ENCODE peak calls at places on chromosomes 13 and 19, in six cellular contexts. One of them, this sample, is unnamed.
A peak's percentile ranks its signal among the peaks of the same experiment; 100 is the strongest.

GRCh38 chr13:27147530-27148170 is 24.0 kb downstream of the USP12 start:
- DNase-seq in NCI-H2081: no peak
- DNase-seq in activated T-cell treated with anti-CD3 and anti-CD28 coated beads for 1 hour: no peak
- DNase-seq in RPMI8226: no peak
- DNase-seq in activated B cell treated with CpG ODN at 0.5 μM for 24 hours: peak; percentile 48
- DNase-seq in stimulated activated CD4-positive, alpha-beta T cell treated with anti-CD3 and anti-CD28 coated beads, Interleukin-1b, Interleukin-23, amount 100 ng/mL, for 4 hours: no peak
- DNase-seq in this sample: no peak

GRCh38 chr13:35470671-35471465 is 5.6 kb downstream of the MAB21L1 start:
- DNase-seq in activated B cell treated with CpG ODN at 0.5 μM for 24 hours: no peak
- DNase-seq in NCI-H2081: no peak
- DNase-seq in activated T-cell treated with anti-CD3 and anti-CD28 coated beads for 1 hour: no peak
- DNase-seq in stimulated activated CD4-positive, alpha-beta T cell treated with anti-CD3 and anti-CD28 coated beads, Interleukin-1b, Interleukin-23, amount 100 ng/mL, for 4 hours: no peak
- DNase-seq in RPMI8226: no peak
- DNase-seq in this sample: no peak

GRCh38 chr13:26614721-26615120 is 57.2 kb downstream of the WASF3 start:
- DNase-seq in activated B cell treated with CpG ODN at 0.5 μM for 24 hours: no peak
- DNase-seq in NCI-H2081: no peak
- DNase-seq in stimulated activated CD4-positive, alpha-beta T cell treated with anti-CD3 and anti-CD28 coated beads, Interleukin-1b, Interleukin-23, amount 100 ng/mL, for 4 hours: no peak
- DNase-seq in RPMI8226: no peak
- DNase-seq in activated T-cell treated with anti-CD3 and anti-CD28 coated beads for 1 hour: no peak
- DNase-seq in this sample: no peak

GRCh38 chr13:37995052-37995451 is 125.5 kb upstream of the TRPC4 start:
- DNase-seq in RPMI8226: no peak
- DNase-seq in activated T-cell treated with anti-CD3 and anti-CD28 coated beads for 1 hour: no peak
- DNase-seq in activated B cell treated with CpG ODN at 0.5 μM for 24 hours: no peak
- DNase-seq in NCI-H2081: peak; percentile 86
- DNase-seq in stimulated activated CD4-positive, alpha-beta T cell treated with anti-CD3 and anti-CD28 coated beads, Interleukin-1b, Interleukin-23, amount 100 ng/mL, for 4 hours: no peak
- DNase-seq in this sample: no peak

GRCh38 chr13:32314271-32314967 is 744 bp downstream of the ZAR1L start:
- DNase-seq in NCI-H2081: no peak
- DNase-seq in RPMI8226: no peak
- DNase-seq in stimulated activated CD4-positive, alpha-beta T cell treated with anti-CD3 and anti-CD28 coated beads, Interleukin-1b, Interleukin-23, amount 100 ng/mL, for 4 hours: no peak
- DNase-seq in activated B cell treated with CpG ODN at 0.5 μM for 24 hours: no peak
- DNase-seq in activated T-cell treated with anti-CD3 and anti-CD28 coated beads for 1 hour: no peak
- DNase-seq in this sample: no peak

GRCh38 chr19:54518844-54519243 is 16.2 kb downstream of the LAIR2 start:
- DNase-seq in RPMI8226: no peak
- DNase-seq in activated T-cell treated with anti-CD3 and anti-CD28 coated beads for 1 hour: no peak
- DNase-seq in activated B cell treated with CpG ODN at 0.5 μM for 24 hours: no peak
- DNase-seq in NCI-H2081: no peak
- DNase-seq in stimulated activated CD4-positive, alpha-beta T cell treated with anti-CD3 and anti-CD28 coated beads, Interleukin-1b, Interleukin-23, amount 100 ng/mL, for 4 hours: no peak
- DNase-seq in this sample: no peak

GRCh38 chr19:48751835-48752510 is 468 bp downstream of the FUT1 start:
- DNase-seq in activated T-cell treated with anti-CD3 and anti-CD28 coated beads for 1 hour: no peak
- DNase-seq in activated B cell treated with CpG ODN at 0.5 μM for 24 hours: no peak
- DNase-seq in RPMI8226: peak; percentile 43
- DNase-seq in stimulated activated CD4-positive, alpha-beta T cell treated with anti-CD3 and anti-CD28 coated beads, Interleukin-1b, Interleukin-23, amount 100 ng/mL, for 4 hours: no peak
- DNase-seq in NCI-H2081: peak; percentile 11
- DNase-seq in this sample: no peak

GRCh38 chr19:33436360-33437345 is 63.1 kb downstream of the CEBPG start:
- DNase-seq in activated B cell treated with CpG ODN at 0.5 μM for 24 hours: no peak
- DNase-seq in stimulated activated CD4-positive, alpha-beta T cell treated with anti-CD3 and anti-CD28 coated beads, Interleukin-1b, Interleukin-23, amount 100 ng/mL, for 4 hours: no peak
- DNase-seq in RPMI8226: no peak
- DNase-seq in NCI-H2081: no peak
- DNase-seq in activated T-cell treated with anti-CD3 and anti-CD28 coated beads for 1 hour: no peak
- DNase-seq in this sample: no peak

GRCh38 chr13:102726430-102726829 is 31.6 kb upstream of the METTL21C start:
- DNase-seq in NCI-H2081: no peak
- DNase-seq in activated B cell treated with CpG ODN at 0.5 μM for 24 hours: no peak
- DNase-seq in stimulated activated CD4-positive, alpha-beta T cell treated with anti-CD3 and anti-CD28 coated beads, Interleukin-1b, Interleukin-23, amount 100 ng/mL, for 4 hours: no peak
- DNase-seq in RPMI8226: peak; percentile 20
- DNase-seq in activated T-cell treated with anti-CD3 and anti-CD28 coated beads for 1 hour: no peak
- DNase-seq in this sample: no peak

GRCh38 chr19:40236366-40236765 is 9.9 kb upstream of the CCNP start:
- DNase-seq in activated T-cell treated with anti-CD3 and anti-CD28 coated beads for 1 hour: no peak
- DNase-seq in RPMI8226: no peak
- DNase-seq in stimulated activated CD4-positive, alpha-beta T cell treated with anti-CD3 and anti-CD28 coated beads, Interleukin-1b, Interleukin-23, amount 100 ng/mL, for 4 hours: no peak
- DNase-seq in activated B cell treated with CpG ODN at 0.5 μM for 24 hours: no peak
- DNase-seq in NCI-H2081: no peak
- DNase-seq in this sample: no peak

GRCh38 chr13:34967851-34968562 is 25.9 kb downstream of the NBEA start:
- DNase-seq in activated T-cell treated with anti-CD3 and anti-CD28 coated beads for 1 hour: no peak
- DNase-seq in stimulated activated CD4-positive, alpha-beta T cell treated with anti-CD3 and anti-CD28 coated beads, Interleukin-1b, Interleukin-23, amount 100 ng/mL, for 4 hours: no peak
- DNase-seq in activated B cell treated with CpG ODN at 0.5 μM for 24 hours: no peak
- DNase-seq in NCI-H2081: peak; percentile 89
- DNase-seq in RPMI8226: no peak
- DNase-seq in this sample: no peak

GRCh38 chr19:29650988-29651387 is 14.3 kb upstream of the PLEKHF1 start:
- DNase-seq in NCI-H2081: no peak
- DNase-seq in RPMI8226: no peak
- DNase-seq in activated B cell treated with CpG ODN at 0.5 μM for 24 hours: no peak
- DNase-seq in activated T-cell treated with anti-CD3 and anti-CD28 coated beads for 1 hour: no peak
- DNase-seq in stimulated activated CD4-positive, alpha-beta T cell treated with anti-CD3 and anti-CD28 coated beads, Interleukin-1b, Interleukin-23, amount 100 ng/mL, for 4 hours: no peak
- DNase-seq in this sample: no peak

GRCh38 chr19:13996928-13997636 is 9.0 kb downstream of the RFX1 start:
- DNase-seq in activated T-cell treated with anti-CD3 and anti-CD28 coated beads for 1 hour: no peak
- DNase-seq in stimulated activated CD4-positive, alpha-beta T cell treated with anti-CD3 and anti-CD28 coated beads, Interleukin-1b, Interleukin-23, amount 100 ng/mL, for 4 hours: no peak
- DNase-seq in RPMI8226: no peak
- DNase-seq in NCI-H2081: no peak
- DNase-seq in activated B cell treated with CpG ODN at 0.5 μM for 24 hours: no peak
- DNase-seq in this sample: no peak

GRCh38 chr19:10107817-10108367 is 1.7 kb downstream of the PPAN start:
- DNase-seq in activated B cell treated with CpG ODN at 0.5 μM for 24 hours: no peak
- DNase-seq in RPMI8226: no peak
- DNase-seq in stimulated activated CD4-positive, alpha-beta T cell treated with anti-CD3 and anti-CD28 coated beads, Interleukin-1b, Interleukin-23, amount 100 ng/mL, for 4 hours: no peak
- DNase-seq in activated T-cell treated with anti-CD3 and anti-CD28 coated beads for 1 hour: no peak
- DNase-seq in NCI-H2081: no peak
- DNase-seq in this sample: no peak

GRCh38 chr13:33004454-33004853 is 11.8 kb upstream of the KL start:
- DNase-seq in activated T-cell treated with anti-CD3 and anti-CD28 coated beads for 1 hour: no peak
- DNase-seq in RPMI8226: no peak
- DNase-seq in NCI-H2081: peak; percentile 10
- DNase-seq in activated B cell treated with CpG ODN at 0.5 μM for 24 hours: no peak
- DNase-seq in stimulated activated CD4-positive, alpha-beta T cell treated with anti-CD3 and anti-CD28 coated beads, Interleukin-1b, Interleukin-23, amount 100 ng/mL, for 4 hours: no peak
- DNase-seq in this sample: no peak

GRCh38 chr13:109166807-109167206 is 537.4 kb downstream of the MYO16 start:
- DNase-seq in activated B cell treated with CpG ODN at 0.5 μM for 24 hours: no peak
- DNase-seq in NCI-H2081: no peak
- DNase-seq in stimulated activated CD4-positive, alpha-beta T cell treated with anti-CD3 and anti-CD28 coated beads, Interleukin-1b, Interleukin-23, amount 100 ng/mL, for 4 hours: no peak
- DNase-seq in RPMI8226: no peak
- DNase-seq in activated T-cell treated with anti-CD3 and anti-CD28 coated beads for 1 hour: no peak
- DNase-seq in this sample: no peak

GRCh38 chr13:35925669-35926068 is 205.5 kb downstream of the DCLK1 start:
- DNase-seq in activated T-cell treated with anti-CD3 and anti-CD28 coated beads for 1 hour: no peak
- DNase-seq in RPMI8226: no peak
- DNase-seq in stimulated activated CD4-positive, alpha-beta T cell treated with anti-CD3 and anti-CD28 coated beads, Interleukin-1b, Interleukin-23, amount 100 ng/mL, for 4 hours: no peak
- DNase-seq in activated B cell treated with CpG ODN at 0.5 μM for 24 hours: no peak
- DNase-seq in NCI-H2081: no peak
- DNase-seq in this sample: no peak

GRCh38 chr19:18364826-18365528 is 21.0 kb upstream of the GDF15 start:
- DNase-seq in activated B cell treated with CpG ODN at 0.5 μM for 24 hours: no peak
- DNase-seq in NCI-H2081: peak; percentile 93
- DNase-seq in activated T-cell treated with anti-CD3 and anti-CD28 coated beads for 1 hour: no peak
- DNase-seq in RPMI8226: no peak
- DNase-seq in stimulated activated CD4-positive, alpha-beta T cell treated with anti-CD3 and anti-CD28 coated beads, Interleukin-1b, Interleukin-23, amount 100 ng/mL, for 4 hours: no peak
- DNase-seq in this sample: no peak

GRCh38 chr13:44451109-44451508 is 77.5 kb downstream of the SERP2 start:
- DNase-seq in activated B cell treated with CpG ODN at 0.5 μM for 24 hours: no peak
- DNase-seq in RPMI8226: no peak
- DNase-seq in stimulated activated CD4-positive, alpha-beta T cell treated with anti-CD3 and anti-CD28 coated beads, Interleukin-1b, Interleukin-23, amount 100 ng/mL, for 4 hours: no peak
- DNase-seq in NCI-H2081: no peak
- DNase-seq in activated T-cell treated with anti-CD3 and anti-CD28 coated beads for 1 hour: no peak
- DNase-seq in this sample: no peak

GRCh38 chr19:15323496-15324235 is 8.7 kb downstream of the BRD4 start:
- DNase-seq in activated T-cell treated with anti-CD3 and anti-CD28 coated beads for 1 hour: no peak
- DNase-seq in RPMI8226: no peak
- DNase-seq in stimulated activated CD4-positive, alpha-beta T cell treated with anti-CD3 and anti-CD28 coated beads, Interleukin-1b, Interleukin-23, amount 100 ng/mL, for 4 hours: no peak
- DNase-seq in NCI-H2081: no peak
- DNase-seq in activated B cell treated with CpG ODN at 0.5 μM for 24 hours: no peak
- DNase-seq in this sample: no peak

GRCh38 chr13:27826379-27827353 is 34.4 kb downstream of the GSX1 start:
- DNase-seq in NCI-H2081: peak; percentile 74
- DNase-seq in activated T-cell treated with anti-CD3 and anti-CD28 coated beads for 1 hour: peak; percentile 59
- DNase-seq in stimulated activated CD4-positive, alpha-beta T cell treated with anti-CD3 and anti-CD28 coated beads, Interleukin-1b, Interleukin-23, amount 100 ng/mL, for 4 hours: peak; percentile 58
- DNase-seq in activated B cell treated with CpG ODN at 0.5 μM for 24 hours: peak; percentile 65
- DNase-seq in RPMI8226: peak; percentile 64
- DNase-seq in this sample: peak; percentile 51

GRCh38 chr19:35318679-35319448 is 10.1 kb upstream of the CD22 start:
- DNase-seq in activated B cell treated with CpG ODN at 0.5 μM for 24 hours: no peak
- DNase-seq in RPMI8226: no peak
- DNase-seq in stimulated activated CD4-positive, alpha-beta T cell treated with anti-CD3 and anti-CD28 coated beads, Interleukin-1b, Interleukin-23, amount 100 ng/mL, for 4 hours: no peak
- DNase-seq in NCI-H2081: no peak
- DNase-seq in activated T-cell treated with anti-CD3 and anti-CD28 coated beads for 1 hour: no peak
- DNase-seq in this sample: no peak